ENCODE peak calls at places on chromosomes 6 and 20, in five cellular contexts. Q, G, D, V and T are unnamed samples.

GRCh38 chr6:52307900-52308372 is 23.4 kb upstream of the MCM3 start:
- DNase-seq in Q (no peak), V (no peak), D (peak), G (no peak), T (no peak)

GRCh38 chr6:169654590-169655391 is 47.0 kb downstream of the WDR27 start:
- DNase-seq in G (peak), V (peak), Q (peak), D (peak), T (peak)

GRCh38 chr6:86724695-86725094 is 212.6 kb upstream of the HTR1E start:
- DNase-seq in Q (no peak), V (no peak), G (no peak), D (no peak), T (no peak)

GRCh38 chr20:59019217-59019616 is at the start of gene TUBB1:
- DNase-seq in D (no peak), G (peak), Q (peak), V (no peak), T (no peak)

GRCh38 chr6:8535505-8535904 is 100.2 kb upstream of the SLC35B3 start:
- DNase-seq in G (no peak), Q (no peak), D (no peak), V (no peak), T (no peak)

GRCh38 chr6:134600671-134601070 is 282.8 kb upstream of the SGK1 start:
- DNase-seq in D (no peak), G (no peak), Q (no peak), V (no peak), T (no peak)

GRCh38 chr6:135922170-135922569 is 70.7 kb downstream of the PDE7B start:
- DNase-seq in G (no peak), V (no peak), D (no peak), Q (no peak), T (peak)

GRCh38 chr6:16947461-16948159 is 154.2 kb upstream of the STMND1 start:
- DNase-seq in Q (no peak), G (no peak), D (no peak), V (no peak), T (peak)

GRCh38 chr6:4973972-4974885 is 29.6 kb downstream of the RPP40 start:
- DNase-seq in Q (peak), V (no peak), G (no peak), D (peak), T (peak)

GRCh38 chr6:104956663-104957294 is at the start of gene LIN28B:
- DNase-seq in Q (no peak), D (no peak), V (no peak), G (no peak), T (no peak)

GRCh38 chr6:27314046-27314445 is 2.0 kb upstream of the POM121L2 start:
- DNase-seq in Q (no peak), D (no peak), V (no peak), G (no peak), T (no peak)

GRCh38 chr20:21509597-21510331 is 4.1 kb downstream of the NKX2-2 start:
- DNase-seq in V (no peak), Q (peak), G (peak), D (peak), T (peak)

GRCh38 chr20:62365814-62366369 is 1.2 kb downstream of the LAMA5 start:
- DNase-seq in D (no peak), G (no peak), V (no peak), Q (no peak), T (no peak)